ENCODE peak calls at places on chromosomes 16 and 17, in six cellular contexts. K is A549, V is endothelial cell of umbilical vein, G is K562, L is GM12878, P is HepG2. I is an unnamed sample.

GRCh38 chr17:31568140-31568938 is 176.9 kb downstream of the RAB11FIP4 start:
- DNase-seq in K (no peak), V (no peak), G (no peak), L (no peak), P (no peak), I (no peak)

GRCh38 chr17:11618861-11619566 is 20.7 kb downstream of the DNAH9 start:
- DNase-seq in K (peak), V (no peak), G (no peak), L (no peak), P (peak), I (no peak)

GRCh38 chr17:41581366-41582060 is 5.2 kb downstream of the KRT14 start:
- DNase-seq in K (no peak), V (no peak), G (no peak), L (no peak), P (no peak), I (no peak)

GRCh38 chr16:7394936-7395335 is 62.3 kb downstream of the RBFOX1 start:
- DNase-seq in K (no peak), V (no peak), G (no peak), L (no peak), P (no peak), I (no peak)

GRCh38 chr17:78249074-78249835 is 17.8 kb downstream of the TMEM235 start:
- DNase-seq in K (no peak), V (no peak), G (no peak), L (no peak), P (no peak), I (no peak)

GRCh38 chr17:82912571-82913089 is 72.8 kb upstream of the ZNF750 start:
- DNase-seq in K (no peak), V (no peak), G (no peak), L (no peak), P (no peak), I (no peak)

GRCh38 chr17:45718791-45719190 is 65.3 kb upstream of the CRHR1 start:
- DNase-seq in K (no peak), V (no peak), G (no peak), L (no peak), P (no peak), I (no peak)

GRCh38 chr17:7716901-7717755 is at the start of gene DNAH2:
- DNase-seq in K (peak), V (peak), G (peak), L (no peak), P (peak), I (peak)

GRCh38 chr17:40122466-40122943 is 734 bp downstream of the MSL1 start:
- DNase-seq in K (peak), V (peak), G (peak), L (no peak), P (no peak), I (peak)

GRCh38 chr17:48427598-48427997 is 2.4 kb downstream of the SKAP1 start:
- DNase-seq in K (no peak), V (no peak), G (peak), L (no peak), P (no peak), I (peak)

GRCh38 chr16:67395458-67396158 is 2.3 kb upstream of the TPPP3 start:
- DNase-seq in K (no peak), V (no peak), G (no peak), L (no peak), P (no peak), I (no peak)

GRCh38 chr16:7482596-7483290 is 150.1 kb downstream of the RBFOX1 start:
- DNase-seq in K (no peak), V (no peak), G (no peak), L (no peak), P (no peak), I (no peak)

GRCh38 chr17:69834494-69834893 is 240.5 kb upstream of the KCNJ16 start:
- DNase-seq in K (no peak), V (no peak), G (no peak), L (no peak), P (no peak), I (no peak)

GRCh38 chr16:66131156-66131807 is 235.2 kb upstream of the CDH5 start:
- DNase-seq in K (no peak), V (no peak), G (no peak), L (no peak), P (no peak), I (no peak)

GRCh38 chr17:66727634-66728570 is 107.0 kb upstream of the CACNG5 start:
- DNase-seq in K (peak), V (peak), G (peak), L (no peak), P (peak), I (peak)

GRCh38 chr16:8958344-8958808 is 5.3 kb downstream of the USP7 start:
- DNase-seq in K (no peak), V (peak), G (no peak), L (no peak), P (no peak), I (peak)

GRCh38 chr16:85612191-85612800 is 826 bp upstream of the GSE1 start:
- DNase-seq in K (peak), V (no peak), G (peak), L (no peak), P (peak), I (peak)

GRCh38 chr17:39197380-39198185 is at the start of gene CACNB1:
- DNase-seq in K (peak), V (peak), G (peak), L (no peak), P (peak), I (peak)

GRCh38 chr17:21025446-21025845 is 17.4 kb downstream of the USP22 start:
- DNase-seq in K (no peak), V (no peak), G (no peak), L (no peak), P (no peak), I (no peak)

GRCh38 chr16:11356573-11357331 is 11.5 kb downstream of the RMI2 start:
- DNase-seq in K (peak), V (peak), G (peak), L (no peak), P (peak), I (peak)

GRCh38 chr17:32341141-32341856 is 674 bp downstream of the C17orf75 start:
- DNase-seq in K (peak), V (peak), G (peak), L (no peak), P (peak), I (peak)

GRCh38 chr16:86294535-86294934 is 215.8 kb upstream of the FOXF1 start:
- DNase-seq in K (no peak), V (no peak), G (no peak), L (no peak), P (no peak), I (no peak)

GRCh38 chr17:82887255-82888164 is 47.7 kb upstream of the ZNF750 start:
- DNase-seq in K (no peak), V (no peak), G (no peak), L (no peak), P (peak), I (peak)

GRCh38 chr16:2042171-2042570 is 5.5 kb downstream of the NTHL1 start:
- DNase-seq in K (no peak), V (no peak), G (no peak), L (no peak), P (no peak), I (no peak)

GRCh38 chr17:83103200-83103937 is 24.0 kb downstream of the METRNL start:
- DNase-seq in K (peak), V (peak), G (peak), L (no peak), P (no peak), I (no peak)

GRCh38 chr17:1644493-1645206 is 882 bp downstream of the SCARF1 start:
- DNase-seq in K (no peak), V (peak), G (no peak), L (peak), P (no peak), I (peak)

GRCh38 chr16:17408955-17409441 is 61.8 kb downstream of the XYLT1 start:
- DNase-seq in K (no peak), V (no peak), G (no peak), L (peak), P (no peak), I (no peak)

GRCh38 chr17:69430488-69430887 is 16.0 kb downstream of the MAP2K6 start:
- DNase-seq in K (no peak), V (peak), G (no peak), L (no peak), P (no peak), I (peak)

GRCh38 chr17:31273511-31273910 is 23.5 kb downstream of the OMG start:
- DNase-seq in K (no peak), V (peak), G (no peak), L (no peak), P (no peak), I (peak)

GRCh38 chr16:5032748-5033167 is 977 bp downstream of the NAGPA start:
- DNase-seq in K (no peak), V (peak), G (no peak), L (no peak), P (peak), I (no peak)
- TF ChIP-seq MAX in K (no peak), V (no peak), G (no peak), L (no peak), P (no peak), I (no peak)

GRCh38 chr16:54077412-54077821 is 209.2 kb downstream of the IRX3 start:
- DNase-seq in K (peak), V (peak), G (no peak), L (no peak), P (no peak), I (peak)
- TF ChIP-seq MYC in K (no peak), V (no peak), G (no peak), L (no peak), P (no peak), I (no peak)

GRCh38 chr17:80137131-80137530 is 9.8 kb downstream of the EIF4A3 start:
- DNase-seq in K (no peak), V (no peak), G (no peak), L (no peak), P (no peak), I (no peak)

GRCh38 chr17:80142929-80143328 is 4.0 kb downstream of the EIF4A3 start:
- DNase-seq in K (no peak), V (no peak), G (no peak), L (no peak), P (no peak), I (no peak)

GRCh38 chr17:80133626-80133970 is 13.3 kb downstream of the EIF4A3 start:
- DNase-seq in K (no peak), V (no peak), G (no peak), L (no peak), P (no peak), I (no peak)

GRCh38 chr17:80141463-80142165 is 5.3 kb downstream of the EIF4A3 start:
- DNase-seq in K (no peak), V (no peak), G (no peak), L (no peak), P (no peak), I (no peak)

DNA sequence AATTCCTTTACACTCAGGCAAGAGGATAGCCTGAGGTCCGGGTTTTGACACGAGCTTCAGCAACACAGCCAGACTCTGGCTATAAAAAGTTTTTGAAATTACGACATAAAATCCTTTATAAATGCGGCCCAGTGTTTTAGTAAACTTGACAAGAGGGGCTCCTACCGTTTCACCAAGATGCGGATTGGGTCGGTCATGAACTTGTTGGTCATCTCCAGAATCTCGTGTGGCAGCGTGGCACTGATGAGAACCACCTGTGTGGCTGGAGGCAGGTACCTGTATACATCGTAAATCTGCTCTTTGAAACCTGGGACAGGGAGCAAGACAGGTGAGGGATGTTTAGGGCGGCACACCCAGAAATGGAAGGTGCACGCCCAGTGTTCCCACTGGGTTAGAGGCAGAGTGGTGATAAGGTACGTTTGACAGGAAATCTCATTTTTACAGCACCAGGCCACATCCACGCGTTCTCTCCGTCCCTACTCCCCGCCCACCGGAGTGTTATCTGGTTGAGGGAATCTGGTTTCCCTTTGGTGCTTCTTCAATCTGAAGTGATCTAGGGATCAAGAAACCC is 8.0 kb downstream of the EIF4A3 start:
- DNase-seq in K (no peak), V (no peak), G (no peak), L (no peak), P (no peak), I (no peak)
- TF ChIP-seq MAX in K (no peak), V (no peak), G (no peak), L (no peak), P (no peak), I (no peak)

GRCh38 chr17:9032583-9032982 is 11.3 kb downstream of the NTN1 start:
- DNase-seq in K (no peak), V (no peak), G (no peak), L (no peak), P (no peak), I (no peak)
- TF ChIP-seq MYC in K (no peak), V (no peak), G (no peak), L (no peak), P (no peak), I (no peak)

GRCh38 chr16:57759131-57759530 is 23.6 kb downstream of the KATNB1 start:
- DNase-seq in K (no peak), V (no peak), G (no peak), L (no peak), P (no peak), I (no peak)
- TF ChIP-seq MAX in K (no peak), V (no peak), G (no peak), L (no peak), P (no peak), I (no peak)

GRCh38 chr17:58365185-58365979 is 13.4 kb upstream of the SUPT4H1 start:
- DNase-seq in K (no peak), V (no peak), G (no peak), L (no peak), P (peak), I (no peak)
- TF ChIP-seq MYC in K (no peak), V (no peak), G (no peak), L (no peak), P (no peak), I (no peak)

GRCh38 chr17:29069526-29070041 is 26.6 kb downstream of the PIPOX start:
- DNase-seq in K (no peak), V (peak), G (peak), L (no peak), P (no peak), I (peak)
- TF ChIP-seq MAX in K (no peak), V (no peak), G (peak), L (no peak), P (no peak), I (no peak)